ENCODE peak calls at places on chromosomes 7 and 10, in eight cellular contexts. D is fibroblast of villous mesenchyme; A is GM20000; W is HEK293T; K is A549; E is transverse colon; X is mesenchymal stem cell; H is activated CD8-positive, alpha-beta memory T cell treated with anti-CD3 and anti-CD28 coated beads for 1 hour. V is an unnamed sample.

GRCh38 chr10:58818889-58819288 is 306.2 kb downstream of the BICC1 start:
- DNase-seq in D (peak), K (no peak), A (no peak), W (no peak), H (no peak), X (peak), E (no peak), V (no peak)

GRCh38 chr10:29257106-29257783 is 31.6 kb upstream of the LYZL1 start:
- DNase-seq in X (peak), D (peak), E (peak), H (no peak), K (no peak), W (no peak), A (no peak), V (peak)

GRCh38 chr7:117113871-117114270 is 160.6 kb downstream of the ST7 start:
- DNase-seq in D (no peak), E (no peak), K (no peak), X (no peak), H (no peak), A (no peak), W (no peak), V (no peak)

GRCh38 chr10:725786-726185 is 36.3 kb upstream of the DIP2C start:
- DNase-seq in K (no peak), D (peak), X (peak), A (no peak), E (no peak), W (no peak), H (no peak), V (no peak)

GRCh38 chr10:96721207-96721572 is 876 bp upstream of the PIK3AP1 start:
- DNase-seq in D (no peak), X (no peak), K (no peak), E (no peak), W (no peak), H (no peak), A (no peak), V (no peak)

GRCh38 chr10:63573068-63573697 is 52.0 kb downstream of the REEP3 start:
- DNase-seq in W (no peak), K (no peak), H (no peak), E (no peak), A (peak), X (peak), D (peak), V (no peak)

GRCh38 chr7:159167139-159167538 is 22.5 kb upstream of the VIPR2 start:
- DNase-seq in W (no peak), X (no peak), E (no peak), K (no peak), A (no peak), D (no peak), H (no peak), V (no peak)

GRCh38 chr7:25844109-25844915 is 307.7 kb upstream of the NFE2L3 start:
- DNase-seq in X (no peak), H (no peak), A (no peak), D (no peak), E (no peak), K (no peak), W (no peak), V (no peak)

GRCh38 chr10:78199019-78199418 is 165.4 kb downstream of the RPS24 start:
- DNase-seq in X (no peak), E (no peak), A (no peak), W (no peak), K (no peak), D (no peak), H (no peak), V (no peak)

GRCh38 chr7:154633641-154634040 is 369.3 kb downstream of the PAXIP1 start:
- DNase-seq in W (no peak), A (no peak), H (no peak), E (no peak), K (no peak), D (no peak), X (no peak), V (no peak)

GRCh38 chr10:5587151-5588079 is 62.7 kb downstream of the CALML3 start:
- DNase-seq in H (no peak), E (no peak), W (no peak), X (no peak), K (no peak), D (no peak), A (no peak), V (no peak)

GRCh38 chr10:16933799-16934198 is 116.6 kb upstream of the RSU1 start:
- DNase-seq in W (no peak), E (no peak), D (peak), X (peak), H (no peak), K (no peak), A (no peak), V (no peak)

GRCh38 chr7:140541513-140542192 is 62.3 kb upstream of the MKRN1 start:
- DNase-seq in X (peak), A (no peak), K (peak), W (peak), H (no peak), D (peak), E (peak), V (peak)

GRCh38 chr10:104680467-104681401 is 39.6 kb downstream of the SORCS3 start:
- DNase-seq in D (no peak), H (no peak), K (peak), A (no peak), X (no peak), W (no peak), E (no peak), V (no peak)

GRCh38 chr10:124292911-124293640 is 125.6 kb downstream of the OAT start:
- DNase-seq in A (no peak), D (no peak), E (no peak), H (no peak), X (no peak), K (no peak), W (no peak), V (no peak)

GRCh38 chr10:133444342-133445267 is 9.1 kb upstream of the SCART1 start:
- DNase-seq in D (no peak), K (no peak), H (no peak), A (no peak), X (no peak), W (no peak), E (no peak), V (no peak)

GRCh38 chr7:82226191-82226590 is 217.4 kb downstream of the CACNA2D1 start:
- DNase-seq in W (no peak), D (no peak), H (no peak), X (no peak), A (no peak), E (no peak), K (no peak), V (no peak)

GRCh38 chr10:33193057-33193866 is 141.2 kb downstream of the NRP1 start:
- DNase-seq in H (peak), D (peak), K (peak), A (peak), W (peak), X (peak), E (peak), V (peak)

GRCh38 chr7:34096135-34096775 is 190.9 kb downstream of the BMPER start:
- DNase-seq in A (no peak), D (peak), E (peak), X (peak), H (no peak), K (no peak), W (no peak), V (no peak)

GRCh38 chr10:97762816-97763215 is 9.0 kb downstream of the SFRP5 start:
- DNase-seq in W (no peak), E (no peak), D (no peak), A (no peak), K (no peak), X (no peak), H (no peak), V (no peak)

V was measured in PC-9.